ENCODE peak calls at places on chromosomes 12 and 14, in five cellular contexts. Z is fibroblast of mammary gland, R is hepatocyte, P is epithelial cell of esophagus, Y is AG04449. F is an unnamed sample.

GRCh38 chr12:2256453-2256852 is 203.7 kb downstream of the CACNA1C start:
- DNase-seq in Y (peak; percentile 76), Z (peak; percentile 81), P (no peak), R (no peak), F (no peak)

GRCh38 chr14:95915326-95915725 is 38.7 kb downstream of the TUNAR start:
- DNase-seq in Z (no peak), P (no peak), R (peak; percentile 45), Y (no peak), F (no peak)

GRCh38 chr12:18145924-18146323 is 55.9 kb upstream of the RERGL start:
- DNase-seq in Z (peak; percentile 23), Y (no peak), R (no peak), P (peak; percentile 40), F (no peak)

GRCh38 chr12:24898606-24899005 is 50.3 kb downstream of the BCAT1 start:
- DNase-seq in R (no peak), P (peak; percentile 49), Y (no peak), Z (peak; percentile 69), F (no peak)

GRCh38 chr12:98002887-98003493 is 512.4 kb upstream of the TMPO start:
- DNase-seq in R (peak; percentile 72), P (peak; percentile 58), Z (peak; percentile 60), Y (no peak), F (no peak)

GRCh38 chr12:124506145-124506831 is 61.1 kb downstream of the NCOR2 start:
- DNase-seq in Z (peak; percentile 64), Y (no peak), P (no peak), R (peak; percentile 64), F (no peak)

GRCh38 chr14:105927661-105928060 is 401.3 kb downstream of the TMEM121 start:
- DNase-seq in Y (no peak), Z (no peak), P (no peak), R (no peak), F (no peak)

GRCh38 chr12:76109879-76110278 is 25.4 kb upstream of the NAP1L1 start:
- DNase-seq in R (no peak), Y (no peak), Z (no peak), P (no peak), F (no peak)

GRCh38 chr12:13342971-13343370 is 146.4 kb downstream of the EMP1 start:
- DNase-seq in Z (peak; percentile 97), Y (no peak), P (peak; percentile 7), R (no peak), F (no peak)

GRCh38 chr12:5565933-5566632 is 134.2 kb downstream of the NTF3 start:
- DNase-seq in Z (no peak), Y (peak; percentile 42), P (no peak), R (no peak), F (no peak)
- TF ChIP-seq CTCF in Z (no peak), Y (peak; percentile 40), P (no peak), R (no peak), F (no peak)

GRCh38 chr14:36525746-36526099 is 5.7 kb upstream of the NKX2-1 start:
- DNase-seq in P (no peak), Y (no peak), R (no peak), Z (no peak), F (no peak)

GRCh38 chr14:36524874-36525745 is 5.1 kb upstream of the NKX2-1 start:
- DNase-seq in P (peak; percentile 60), Z (peak; percentile 32), Y (no peak), R (peak; percentile 71), F (no peak)

GRCh38 chr14:36522972-36523685 is 3.1 kb upstream of the NKX2-1 start:
- DNase-seq in R (no peak), Z (no peak), Y (no peak), P (no peak), F (no peak)

GRCh38 chr14:36522347-36522971 is 2.4 kb upstream of the NKX2-1 start:
- DNase-seq in P (no peak), Y (no peak), Z (no peak), R (no peak), F (no peak)

GRCh38 chr14:36524220-36524837 is 4.3 kb upstream of the NKX2-1 start:
- DNase-seq in R (no peak), Z (no peak), P (no peak), Y (no peak), F (no peak)
- TF ChIP-seq CTCF in R (no peak), Z (no peak), P (peak; percentile 12), Y (no peak), F (peak; percentile 19)

GRCh38 chr14:104593241-104593701 is 11.3 kb downstream of the TMEM179 start:
- DNase-seq in Y (no peak), Z (no peak), R (no peak), P (no peak), F (no peak)
- TF ChIP-seq CTCF in Y (no peak), Z (no peak), R (no peak), P (no peak), F (no peak)

GRCh38 chr14:102729268-102729667 is 48.0 kb upstream of the TRAF3 start:
- DNase-seq in P (no peak), Z (no peak), Y (no peak), R (no peak), F (no peak)
- TF ChIP-seq CTCF in P (no peak), Z (no peak), Y (no peak), R (no peak), F (no peak)

GRCh38 chr12:56723889-56724659 is 1.0 kb downstream of the NACA start:
- DNase-seq in Z (peak; percentile 91), R (peak; percentile 75), P (peak; percentile 84), Y (peak; percentile 58), F (no peak)

GRCh38 chr12:56722832-56723231 is 2.3 kb downstream of the NACA start:
- DNase-seq in P (peak; percentile 73), Y (no peak), R (no peak), Z (no peak), F (no peak)

GRCh38 chr12:56721721-56722120 is 3.4 kb downstream of the NACA start:
- DNase-seq in Z (no peak), P (no peak), Y (no peak), R (no peak), F (no peak)

GRCh38 chr12:56724660-56724988 is 475 bp downstream of the NACA start:
- DNase-seq in R (peak; percentile 23), Z (no peak), P (no peak), Y (no peak), F (no peak)

DNA sequence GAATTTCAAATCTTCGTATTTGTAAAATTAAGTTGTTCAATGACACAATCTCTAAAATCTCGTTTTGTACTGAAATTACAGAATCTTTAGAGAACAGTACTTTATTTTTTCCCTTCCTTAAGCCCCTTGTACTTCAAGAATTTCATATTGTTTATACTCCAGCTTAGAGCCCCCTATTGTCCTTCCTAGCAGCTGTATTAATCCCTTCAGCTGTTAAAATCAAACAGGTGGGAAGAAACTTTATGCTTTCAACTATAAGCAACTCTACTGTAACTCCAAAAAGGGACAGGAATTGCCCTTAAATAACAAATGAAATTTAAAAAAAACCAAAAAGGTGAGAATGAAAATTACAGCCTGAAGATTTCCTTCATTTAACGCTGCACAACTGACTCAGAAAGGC is 1.7 kb downstream of the NACA start:
- DNase-seq in R (no peak), P (no peak), Z (no peak), Y (no peak), F (no peak)
- TF ChIP-seq CTCF in R (no peak), P (no peak), Z (no peak), Y (no peak), F (no peak)

GRCh38 chr12:102769323-102769916 is 147.6 kb downstream of the PAH start:
- DNase-seq in P (peak; percentile 51), Y (peak; percentile 4), Z (peak; percentile 67), R (peak; percentile 77), F (peak; percentile 13)
- TF ChIP-seq CTCF in P (peak; percentile 68), Y (peak; percentile 83), Z (peak; percentile 80), R (peak; percentile 88), F (peak; percentile 74)

GRCh38 chr12:109302358-109302757 is 6.7 kb downstream of the FOXN4 start:
- DNase-seq in Z (no peak), P (no peak), R (peak; percentile 31), Y (no peak), F (no peak)
- TF ChIP-seq CTCF in Z (no peak), P (peak; percentile 34), R (no peak), Y (no peak), F (no peak)

DNA sequence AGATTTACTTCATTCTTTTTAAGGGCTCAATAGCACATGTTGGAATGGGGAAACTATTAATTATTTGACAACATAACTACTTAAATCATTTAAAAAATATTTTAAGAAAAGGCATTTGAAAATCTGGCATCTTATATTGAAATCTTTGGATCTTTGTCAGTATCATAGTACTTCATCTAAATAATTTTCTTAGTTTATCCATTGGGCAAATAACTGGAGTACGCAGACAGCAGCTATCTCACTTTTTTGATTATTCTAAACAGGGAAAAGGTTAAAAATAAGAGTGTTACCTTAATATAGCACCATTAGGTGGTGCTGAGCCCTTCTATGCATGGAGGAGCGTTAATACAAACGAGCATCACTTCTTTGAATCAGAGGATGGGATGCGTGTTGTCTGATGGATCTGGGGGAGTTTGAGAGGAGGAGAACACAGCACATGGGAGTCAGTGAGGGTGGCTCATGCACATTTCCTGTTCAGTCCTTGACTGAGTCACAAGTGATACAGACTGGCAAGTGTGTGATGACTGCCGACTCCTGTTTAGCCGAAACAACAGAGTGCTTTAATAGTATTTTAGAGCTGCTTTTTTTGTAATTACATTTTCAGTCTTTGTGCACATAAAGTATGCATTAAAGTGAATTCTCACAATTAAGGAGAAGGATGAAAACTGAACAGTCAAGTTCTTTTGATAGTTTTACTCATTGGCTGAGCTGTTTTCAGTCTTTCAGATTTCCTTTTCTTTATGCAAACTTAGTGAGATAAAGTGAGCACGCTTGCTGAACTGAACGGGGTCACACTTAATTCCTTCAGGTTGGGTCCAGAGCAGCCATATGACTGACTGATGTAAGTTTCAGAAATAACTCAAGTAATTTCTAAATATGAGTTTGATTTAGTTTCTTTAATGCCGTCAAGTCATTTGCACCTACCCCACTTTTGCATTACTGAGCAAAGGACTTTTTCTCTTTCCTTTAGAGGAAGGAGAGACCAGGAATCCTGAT is 92.7 kb downstream of the DIP2B start:
- DNase-seq in Z (peak; percentile 87), P (peak; percentile 94), Y (no peak), R (no peak), F (peak; percentile 83)
- TF ChIP-seq CTCF in Z (no peak), P (no peak), Y (no peak), R (no peak), F (peak; percentile 51)

DNA sequence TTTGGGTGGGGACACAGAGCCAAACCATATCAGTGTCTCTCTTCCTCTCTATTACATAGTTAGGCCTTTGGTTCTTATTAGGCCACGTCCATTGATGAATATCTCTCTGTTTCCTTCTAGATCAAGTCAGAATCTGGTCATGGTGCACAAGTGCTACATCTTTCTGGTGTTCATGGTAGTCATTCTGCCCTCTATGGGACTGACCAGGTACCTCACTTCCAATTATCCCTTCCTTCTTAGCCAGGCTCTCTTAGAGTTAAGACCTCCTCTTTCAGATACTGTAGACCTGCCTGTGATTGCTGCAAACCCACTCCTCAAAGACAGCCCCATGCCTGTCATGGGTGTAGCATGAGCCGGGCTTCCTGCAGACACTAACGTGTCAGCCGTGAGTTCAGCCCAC is 25.2 kb downstream of the NGB start:
- DNase-seq in P (no peak), R (no peak), Z (peak; percentile 1), Y (no peak), F (no peak)
- TF ChIP-seq CTCF in P (peak; percentile 21), R (no peak), Z (peak; percentile 7), Y (no peak), F (no peak)

DNA sequence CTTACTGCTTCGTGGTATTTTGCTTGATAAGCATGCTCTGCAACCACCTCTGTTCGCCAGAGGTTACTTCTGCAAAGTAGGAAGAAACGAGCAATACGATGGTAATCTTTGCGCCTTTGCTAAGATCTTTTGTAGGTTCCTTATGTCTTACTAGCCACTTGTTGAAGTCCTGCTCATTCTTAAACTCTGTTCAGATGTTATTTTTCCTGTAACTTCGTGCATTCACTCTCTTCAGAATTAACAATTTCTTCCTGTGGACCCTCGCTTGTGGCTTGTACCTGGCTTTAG is 786 bp upstream of the M6PR start:
- DNase-seq in Y (no peak), Z (no peak), R (no peak), P (no peak), F (no peak)
- TF ChIP-seq CTCF in Y (no peak), Z (no peak), R (no peak), P (no peak), F (peak; percentile 24)

F was measured in Panc1.